ENCODE peak calls at places on chromosomes 3 and 15, in seven cellular contexts. U is activated CD4-positive, alpha-beta T cell treated with anti-CD3 and anti-CD28 coated beads, Interleukin-2, amount 50 U/mL, for 24 hours; B is mesothelial cell of epicardium; N is kidney tubule cell; K is HuH-7; D is iPS DF 6.9; I is OCI-LY7. L is an unnamed sample.
A peak's percentile ranks its signal among the peaks of the same experiment; 100 is the strongest.

GRCh38 chr3:25021816-25022215 is 406.2 kb upstream of the RARB start:
- DNase-seq in I (no peak), B (no peak), D (no peak), U (no peak), K (peak; percentile 23), N (peak; percentile 21), L (peak; percentile 35)

GRCh38 chr15:38213392-38213791 is 39.2 kb upstream of the SPRED1 start:
- DNase-seq in B (no peak), K (no peak), D (no peak), N (no peak), I (no peak), U (no peak), L (no peak)

GRCh38 chr3:39088889-39089288 is 18.5 kb downstream of the GORASP1 start:
- DNase-seq in I (no peak), U (no peak), K (no peak), B (no peak), N (no peak), D (no peak), L (no peak)

GRCh38 chr3:69113536-69113935 is 8.9 kb downstream of the LMOD3 start:
- DNase-seq in B (no peak), N (no peak), K (no peak), U (no peak), D (no peak), I (no peak), L (no peak)

GRCh38 chr3:25335429-25335828 is 92.6 kb upstream of the RARB start:
- DNase-seq in D (no peak), I (no peak), U (no peak), K (no peak), N (no peak), B (no peak), L (no peak)

GRCh38 chr3:132315851-132316250 is 1.4 kb upstream of the ACP3 start:
- DNase-seq in U (no peak), N (no peak), K (no peak), B (no peak), I (no peak), D (no peak), L (no peak)

GRCh38 chr3:159126261-159127020 is 324.6 kb downstream of the MFSD1 start:
- DNase-seq in I (no peak), K (no peak), B (no peak), D (no peak), U (no peak), N (peak; percentile 65), L (no peak)

GRCh38 chr3:15460891-15461524 is 33.6 kb downstream of the EAF1 start:
- DNase-seq in B (no peak), U (no peak), D (no peak), K (no peak), I (peak; percentile 7), N (no peak), L (no peak)

GRCh38 chr3:189967254-189967865 is 153.3 kb downstream of the P3H2 start:
- DNase-seq in K (peak; percentile 29), U (no peak), N (peak; percentile 65), I (peak; percentile 51), D (no peak), B (no peak), L (peak; percentile 79)

GRCh38 chr3:181999314-181999713 is 287.6 kb downstream of the SOX2 start:
- DNase-seq in D (no peak), I (peak; percentile 76), U (no peak), K (no peak), B (no peak), N (no peak), L (no peak)